ENCODE peak calls at places on chromosomes 3 and 15, in ten cellular contexts. Z is GM13977, J is WTC11, T is left colon, K is astrocyte of the spinal cord, V is stomach, F is GM19239, B is lower lobe of right lung, G is DMS153, H is neural crest cell. I is an unnamed sample.

GRCh38 chr3:53181528-53181927 is 20.5 kb downstream of the PRKCD start:
- DNase-seq in K (no peak), J (no peak), G (no peak), Z (no peak), T (no peak), F (no peak), V (no peak), H (no peak), B (no peak), I (no peak)

GRCh38 chr3:122301063-122301462 is 24.0 kb upstream of the CSTA start:
- DNase-seq in K (no peak), Z (no peak), V (no peak), H (no peak), B (no peak), T (no peak), F (no peak), G (no peak), J (no peak), I (no peak)

GRCh38 chr3:74139648-74140047 is 474.8 kb downstream of the CNTN3 start:
- DNase-seq in J (peak; percentile 11), H (no peak), F (no peak), K (no peak), B (no peak), Z (no peak), T (no peak), V (no peak), G (no peak), I (no peak)

GRCh38 chr3:160929595-160929994 is 173.6 kb downstream of the PPM1L start:
- DNase-seq in B (no peak), F (no peak), Z (no peak), H (no peak), J (no peak), T (no peak), K (no peak), G (no peak), V (peak; percentile 32), I (no peak)

GRCh38 chr15:59616390-59616789 is 4.8 kb downstream of the GCNT3 start:
- DNase-seq in F (no peak), B (no peak), K (no peak), H (no peak), J (no peak), Z (no peak), T (peak; percentile 47), G (no peak), V (no peak), I (no peak)

GRCh38 chr3:186268616-186269448 is 93.2 kb downstream of the DGKG start:
- DNase-seq in F (no peak), Z (no peak), G (no peak), K (no peak), H (peak; percentile 12), V (no peak), T (no peak), B (no peak), J (peak; percentile 42), I (no peak)

GRCh38 chr15:23422946-23423708 is 23.9 kb downstream of the GOLGA6L2 start:
- DNase-seq in G (no peak), F (no peak), K (no peak), B (no peak), T (peak; percentile 10), Z (no peak), V (no peak), J (no peak), H (no peak), I (no peak)

GRCh38 chr15:40441736-40442531 is 1.2 kb downstream of the BAHD1 start:
- DNase-seq in G (no peak), Z (peak; percentile 67), B (no peak), T (peak; percentile 40), V (no peak), K (no peak), F (no peak), H (peak; percentile 44), J (peak; percentile 38), I (no peak)

GRCh38 chr3:36924748-36925521 is 19.9 kb downstream of the TRANK1 start:
- DNase-seq in Z (no peak), B (no peak), J (no peak), T (no peak), G (no peak), F (no peak), V (no peak), K (no peak), H (no peak), I (no peak)

GRCh38 chr15:101615414-101615985 is 36.7 kb downstream of the TM2D3 start:
- DNase-seq in T (no peak), K (no peak), F (no peak), J (no peak), B (no peak), G (no peak), V (no peak), Z (no peak), H (no peak), I (no peak)

I was measured in neuronal stem cell.